ENCODE peak calls at places on chromosomes 16 and 17, in ten cellular contexts. L is mucosa of descending colon; F is GM19239; K is Peyer's patch; E is EL; Y is mammary epithelial cell; B is fibroblast of lung; D is uterus; R is HAP-1; J is stimulated activated CD8-positive, alpha-beta memory T cell treated with anti-CD3 and anti-CD28 coated beads, Interleukin-4, amount 100 ng/mL, for 4 hours. Z is an unnamed sample.

GRCh38 chr16:4877298-4877685 is 30.0 kb downstream of the UBN1 start:
- DNase-seq in F (no peak), R (no peak), D (no peak), K (no peak), B (no peak), L (no peak), E (no peak), Y (no peak), J (no peak), Z (no peak)

GRCh38 chr16:75322706-75323105 is 71.3 kb upstream of the BCAR1 start:
- DNase-seq in Y (peak; percentile 68), F (no peak), K (peak; percentile 51), L (no peak), E (peak; percentile 59), D (no peak), J (no peak), B (peak; percentile 42), R (no peak), Z (no peak)

GRCh38 chr17:45857977-45858708 is 13.5 kb downstream of the SPPL2C start:
- DNase-seq in L (no peak), E (peak; percentile 33), Y (peak; percentile 24), J (no peak), F (no peak), D (no peak), K (no peak), B (peak; percentile 15), R (peak; percentile 15), Z (no peak)

GRCh38 chr17:1515640-1516402 is 591 bp downstream of the INPP5K start:
- DNase-seq in E (peak; percentile 89), D (peak; percentile 42), Y (peak; percentile 77), K (peak; percentile 89), J (peak; percentile 7), B (peak; percentile 93), L (peak; percentile 49), F (peak; percentile 69), R (peak; percentile 77), Z (peak; percentile 77)

GRCh38 chr17:50636804-50637195 is 2.1 kb downstream of the ABCC3 start:
- DNase-seq in L (peak; percentile 29), J (no peak), B (no peak), D (no peak), Y (no peak), R (no peak), E (no peak), F (no peak), K (no peak), Z (no peak)

GRCh38 chr16:79980650-79981521 is 380.3 kb upstream of the MAF start:
- DNase-seq in F (no peak), R (peak; percentile 96), L (no peak), K (peak; percentile 50), D (no peak), J (no peak), B (no peak), E (no peak), Y (no peak), Z (no peak)

GRCh38 chr17:82217120-82217529 is 4.5 kb upstream of the CCDC57 start:
- DNase-seq in F (no peak), J (no peak), B (peak; percentile 31), R (no peak), L (peak; percentile 60), Y (no peak), D (no peak), K (no peak), E (peak; percentile 75), Z (no peak)

GRCh38 chr16:68658258-68658973 is 13.3 kb downstream of the CDH3 start:
- DNase-seq in Y (peak; percentile 99), E (peak; percentile 97), R (peak; percentile 37), K (no peak), B (peak; percentile 27), D (peak; percentile 20), J (no peak), F (no peak), L (no peak), Z (no peak)

GRCh38 chr16:86424413-86424812 is 85.9 kb upstream of the FOXF1 start:
- DNase-seq in B (peak; percentile 44), R (no peak), D (no peak), K (no peak), F (no peak), L (no peak), J (no peak), Y (no peak), E (no peak), Z (no peak)

GRCh38 chr17:80883831-80884735 is 107.6 kb upstream of the CHMP6 start:
- DNase-seq in B (no peak), D (no peak), E (no peak), Y (no peak), R (no peak), L (peak; percentile 20), K (no peak), F (no peak), J (no peak), Z (no peak)

GRCh38 chr17:78919816-78920516 is 5.2 kb downstream of the TIMP2 start:
- DNase-seq in Y (no peak), R (no peak), B (no peak), L (no peak), K (no peak), J (no peak), F (no peak), E (no peak), D (no peak), Z (no peak)

GRCh38 chr16:86680137-86680536 is 101.8 kb downstream of the FOXL1 start:
- DNase-seq in B (peak; percentile 74), F (no peak), E (peak; percentile 87), D (no peak), Y (peak; percentile 77), L (no peak), K (no peak), J (no peak), R (no peak), Z (no peak)

GRCh38 chr16:30829130-30830071 is 42.4 kb upstream of the ZNF629 start:
- DNase-seq in J (no peak), K (peak; percentile 90), F (no peak), Y (no peak), E (no peak), R (no peak), B (no peak), D (no peak), L (peak; percentile 82), Z (no peak)

GRCh38 chr17:68701046-68701445 is 99.9 kb upstream of the FAM20A start:
- DNase-seq in R (no peak), B (no peak), J (no peak), K (no peak), L (no peak), Y (no peak), F (no peak), D (no peak), E (no peak), Z (no peak)

GRCh38 chr16:75248536-75249380 is 2.7 kb downstream of the BCAR1 start:
- DNase-seq in R (no peak), L (no peak), E (no peak), K (no peak), F (no peak), J (no peak), B (no peak), Y (no peak), D (no peak), Z (no peak)

GRCh38 chr17:72411124-72411563 is 290.3 kb downstream of the SOX9 start:
- DNase-seq in F (no peak), D (no peak), J (no peak), R (no peak), K (no peak), B (no peak), E (no peak), L (no peak), Y (peak; percentile 93), Z (no peak)

GRCh38 chr16:89476811-89477261 is 13.5 kb downstream of the ANKRD11 start:
- DNase-seq in K (no peak), L (no peak), R (no peak), F (no peak), Y (no peak), E (no peak), B (no peak), D (no peak), J (no peak), Z (peak; percentile 71)

GRCh38 chr17:74978240-74978639 is 5.7 kb upstream of the HID1 start:
- DNase-seq in B (no peak), E (no peak), D (no peak), R (no peak), Y (no peak), K (no peak), J (no peak), F (no peak), L (no peak), Z (no peak)

Z was measured in GM10248.